ENCODE peak calls at places on chromosome 7, in five cellular contexts. C is lower lobe of right lung; P is dermis microvascular lymphatic vessel endothelial cell; I is activated naive CD4-positive, alpha-beta T cell; D is 8988T. Q is an unnamed sample.

GRCh38 chr7:40095695-40096327 is 38.6 kb downstream of the MPLKIP start:
- DNase-seq in C (no peak), I (no peak), D (no peak), P (no peak), Q (no peak)

GRCh38 chr7:43753843-43754242 is 4.6 kb upstream of the BLVRA start:
- DNase-seq in I (no peak), P (no peak), C (no peak), D (no peak), Q (no peak)

GRCh38 chr7:127189074-127189473 is 63.7 kb downstream of the GRM8 start:
- DNase-seq in D (no peak), P (no peak), I (no peak), C (no peak), Q (no peak)

GRCh38 chr7:137970263-137970975 is 31.5 kb downstream of the CREB3L2 start:
- DNase-seq in P (no peak), C (no peak), D (no peak), I (no peak), Q (peak)

GRCh38 chr7:73827568-73828106 is 3.2 kb upstream of the CLDN4 start:
- DNase-seq in D (no peak), C (peak), P (no peak), I (no peak), Q (peak)

GRCh38 chr7:87935373-87935706 is 1.3 kb downstream of the ADAM22 start:
- DNase-seq in P (no peak), D (no peak), I (no peak), C (no peak), Q (no peak)

GRCh38 chr7:135205850-135206249 is 5.5 kb downstream of the WDR91 start:
- DNase-seq in C (no peak), I (no peak), P (no peak), D (no peak), Q (no peak)

GRCh38 chr7:63077841-63078240 is 920.8 kb upstream of the ZNF722 start:
- DNase-seq in D (no peak), P (no peak), C (no peak), I (no peak), Q (no peak)

GRCh38 chr7:105202561-105203130 is 186.1 kb downstream of the SRPK2 start:
- DNase-seq in I (no peak), C (no peak), P (no peak), D (no peak), Q (no peak)

GRCh38 chr7:26584964-26585650 is 279.3 kb downstream of the SKAP2 start:
- DNase-seq in P (no peak), I (no peak), C (no peak), D (no peak), Q (no peak)

GRCh38 chr7:137771679-137772078 is 75.1 kb downstream of the DGKI start:
- DNase-seq in I (no peak), D (no peak), P (no peak), C (no peak), Q (no peak)

GRCh38 chr7:133783276-133783675 is 343.9 kb upstream of the LRGUK start:
- DNase-seq in I (no peak), P (no peak), C (no peak), D (no peak), Q (no peak)

GRCh38 chr7:92987095-92987494 is 130.7 kb downstream of the SAMD9 start:
- DNase-seq in P (no peak), D (no peak), I (no peak), C (no peak), Q (no peak)

GRCh38 chr7:97026705-97027426 is 2.2 kb upstream of the DLX5 start:
- DNase-seq in D (no peak), C (no peak), P (no peak), I (no peak), Q (no peak)

GRCh38 chr7:1934017-1934416 is 263.9 kb downstream of the ELFN1 start:
- DNase-seq in P (no peak), C (no peak), D (no peak), I (no peak), Q (no peak)

GRCh38 chr7:138491612-138492386 is 31.7 kb downstream of the TRIM24 start:
- DNase-seq in C (no peak), I (no peak), P (peak), D (no peak), Q (no peak)

GRCh38 chr7:135769403-135769802 is 20.8 kb upstream of the FAM180A start:
- DNase-seq in D (no peak), I (no peak), C (no peak), P (no peak), Q (no peak)

GRCh38 chr7:3432916-3433315 is 131.9 kb downstream of the SDK1 start:
- DNase-seq in D (no peak), I (no peak), P (no peak), C (no peak), Q (peak)

GRCh38 chr7:70712942-70713341 is 419.0 kb upstream of the GALNT17 start:
- DNase-seq in P (no peak), C (no peak), D (no peak), I (no peak), Q (no peak)

GRCh38 chr7:146090023-146090645 is 26.5 kb upstream of the CNTNAP2 start:
- DNase-seq in P (peak), D (no peak), I (no peak), C (no peak), Q (peak)

GRCh38 chr7:28088032-28088431 is 92.6 kb downstream of the JAZF1 start:
- DNase-seq in D (no peak), C (no peak), I (no peak), P (no peak), Q (no peak)

GRCh38 chr7:1742555-1743303 is 72.7 kb downstream of the ELFN1 start:
- DNase-seq in P (peak), D (peak), C (no peak), I (no peak), Q (no peak)

GRCh38 chr7:2508327-2509231 is 11.0 kb upstream of the LFNG start:
- DNase-seq in C (peak), D (no peak), I (peak), P (no peak), Q (no peak)

GRCh38 chr7:23471090-23471859 is 984 bp upstream of the IGF2BP3 start:
- DNase-seq in I (no peak), D (peak), P (no peak), C (no peak), Q (peak)

Q was measured in trophoblast cell.